ENCODE peak calls at places on chromosome 19, in nine cellular contexts. F is dorsolateral prefrontal cortex, W is cardiac fibroblast, S is tibial artery, L is suprapubic skin, T is foreskin fibroblast, D is BE2C, C is heart left ventricle, N is fibroblast of mammary gland. H is an unnamed sample.

GRCh38 chr19:6211632-6212402 is 68.0 kb downstream of the MLLT1 start:
- DNase-seq in F (no peak), W (no peak), S (no peak), L (no peak), T (no peak), D (no peak), C (no peak), N (no peak), H (no peak)

GRCh38 chr19:35977446-35978222 is 17.4 kb upstream of the SDHAF1 start:
- DNase-seq in F (no peak), W (no peak), S (no peak), L (no peak), T (no peak), D (peak; percentile 75), C (no peak), N (no peak), H (no peak)

GRCh38 chr19:5703819-5704818 is 14.0 kb downstream of the RPL36 start:
- DNase-seq in F (no peak), W (no peak), S (no peak), L (no peak), T (no peak), D (no peak), C (no peak), N (no peak), H (no peak)

GRCh38 chr19:4442846-4443146 is 14.8 kb downstream of the UBXN6 start:
- DNase-seq in F (no peak), W (no peak), S (no peak), L (no peak), T (no peak), D (no peak), C (no peak), N (no peak), H (no peak)

GRCh38 chr19:43797118-43797517 is 5.1 kb downstream of the LYPD5 start:
- DNase-seq in F (no peak), W (no peak), S (peak; percentile 32), L (no peak), T (no peak), D (no peak), C (no peak), N (no peak), H (no peak)

GRCh38 chr19:6988257-6988656 is 33.0 kb downstream of the MBD3L2B start:
- DNase-seq in F (no peak), W (no peak), S (no peak), L (no peak), T (no peak), D (no peak), C (no peak), N (no peak), H (no peak)

GRCh38 chr19:46984077-46985010 is 35.3 kb upstream of the NPAS1 start:
- DNase-seq in F (no peak), W (peak; percentile 91), S (no peak), L (no peak), T (peak; percentile 83), D (peak; percentile 48), C (no peak), N (peak; percentile 86), H (peak; percentile 91)

GRCh38 chr19:52542984-52543664 is 15.7 kb downstream of the ZNF808 start:
- DNase-seq in F (no peak), W (peak; percentile 21), S (no peak), L (no peak), T (no peak), D (no peak), C (no peak), N (no peak), H (no peak)

GRCh38 chr19:57830071-57830602 is at the start of gene ZNF587B:
- DNase-seq in F (peak; percentile 82), W (peak; percentile 89), S (peak; percentile 78), L (no peak), T (peak; percentile 80), D (peak; percentile 52), C (peak; percentile 76), N (peak; percentile 57), H (no peak)

DNA sequence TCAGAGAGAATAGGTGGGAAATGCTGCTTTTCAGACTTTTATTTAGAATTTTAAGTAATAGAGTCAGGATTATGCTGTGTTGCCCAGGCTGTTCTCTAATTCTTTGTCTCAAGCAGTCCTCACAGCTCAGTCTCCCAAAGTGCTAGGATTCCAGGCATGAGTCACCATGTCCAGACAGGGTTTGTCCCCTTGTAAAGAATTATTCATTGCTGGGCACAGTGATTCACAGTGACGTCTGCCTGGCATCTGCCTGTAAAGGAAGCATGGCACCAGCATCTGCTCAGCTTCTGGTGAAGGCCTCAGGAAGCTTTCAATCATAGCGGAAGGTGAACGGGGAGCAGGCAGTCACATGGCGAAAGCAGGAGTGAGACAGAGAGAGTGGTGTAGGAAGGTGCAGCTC is 17.7 kb downstream of the ZNF763 start:
- DNase-seq in F (no peak), W (peak; percentile 67), S (no peak), L (no peak), T (peak; percentile 62), D (no peak), C (no peak), N (peak; percentile 19), H (no peak)
- H3K4me3 ChIP-seq in F (no peak overlapping the region), W (no peak overlapping the region), S (no peak overlapping the region), L (no peak overlapping the region), T (no peak overlapping the region), D (no peak overlapping the region), C (no peak overlapping the region), N (no peak overlapping the region), H (no peak overlapping the region)

DNA sequence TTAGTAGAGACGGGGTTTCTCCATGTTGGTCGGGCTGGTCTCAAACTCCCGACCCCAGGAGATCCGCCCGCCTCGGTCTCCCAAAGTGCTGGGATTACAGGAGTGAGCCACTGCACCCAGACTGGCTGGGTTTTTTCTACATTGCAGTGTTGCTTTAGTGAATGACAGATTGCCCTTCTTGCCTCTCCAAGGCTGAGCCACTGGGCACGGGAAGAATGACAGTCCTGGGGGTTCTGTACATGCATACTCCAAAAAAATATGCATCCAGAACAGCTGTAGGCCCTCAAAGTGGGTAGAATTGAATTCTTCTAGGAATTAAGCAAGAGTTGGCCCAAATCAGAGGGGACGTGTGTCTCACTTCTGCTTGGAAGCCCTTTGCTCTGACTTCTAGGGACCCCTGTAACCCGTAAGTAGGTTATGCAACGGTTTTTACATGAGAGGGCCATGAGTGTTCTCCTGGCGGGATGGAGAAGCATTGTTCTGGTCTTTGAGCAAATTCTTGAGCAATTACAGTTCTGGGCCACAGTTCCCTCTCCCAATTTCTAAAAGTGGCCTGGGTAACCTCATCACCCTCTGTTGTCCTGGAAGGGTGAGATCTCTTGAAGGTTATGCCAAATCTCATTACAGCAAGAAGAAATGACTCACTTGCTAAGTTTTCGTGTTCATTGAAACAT is 3.6 kb downstream of the ACTN4 start:
- DNase-seq in F (no peak), W (peak; percentile 98), S (no peak), L (no peak), T (peak; percentile 92), D (no peak), C (no peak), N (peak; percentile 98), H (peak; percentile 95)
- TF ChIP-seq CTCF in F (no peak), W (peak; percentile 4), S (peak; percentile 38), L (no peak), T (no peak), D (no peak), C (no peak), N (peak; percentile 7), H (peak; percentile 28)

DNA sequence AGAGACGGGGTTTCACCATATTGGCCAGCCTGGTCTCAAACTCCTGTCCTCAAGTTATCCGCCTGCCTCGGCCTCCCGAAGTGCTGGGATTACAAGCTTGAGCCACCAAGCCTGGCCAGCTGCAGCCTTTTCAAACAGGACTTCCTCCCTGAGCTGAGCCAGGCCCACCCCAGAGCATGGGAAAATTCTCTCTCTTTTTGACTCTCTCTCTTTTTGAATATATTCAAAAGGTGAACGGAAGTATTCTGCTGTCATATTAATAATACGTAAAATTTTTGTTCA is 539 bp upstream of the ZNF506 start:
- DNase-seq in F (no peak), W (no peak), S (no peak), L (no peak), T (peak; percentile 2), D (peak; percentile 13), C (no peak), N (peak; percentile 1), H (peak; percentile 0)
- H3K4me3 ChIP-seq in F (peak overlapping the region; percentile 88), W (peak overlapping the region; percentile 72), S (peak overlapping the region; percentile 70), L (peak overlapping the region; percentile 68), T (peak overlapping the region; percentile 63), D (peak overlapping the region; percentile 96), C (peak overlapping the region; percentile 90), N (peak overlapping the region; percentile 86), H (peak overlapping the region; percentile 86)

DNA sequence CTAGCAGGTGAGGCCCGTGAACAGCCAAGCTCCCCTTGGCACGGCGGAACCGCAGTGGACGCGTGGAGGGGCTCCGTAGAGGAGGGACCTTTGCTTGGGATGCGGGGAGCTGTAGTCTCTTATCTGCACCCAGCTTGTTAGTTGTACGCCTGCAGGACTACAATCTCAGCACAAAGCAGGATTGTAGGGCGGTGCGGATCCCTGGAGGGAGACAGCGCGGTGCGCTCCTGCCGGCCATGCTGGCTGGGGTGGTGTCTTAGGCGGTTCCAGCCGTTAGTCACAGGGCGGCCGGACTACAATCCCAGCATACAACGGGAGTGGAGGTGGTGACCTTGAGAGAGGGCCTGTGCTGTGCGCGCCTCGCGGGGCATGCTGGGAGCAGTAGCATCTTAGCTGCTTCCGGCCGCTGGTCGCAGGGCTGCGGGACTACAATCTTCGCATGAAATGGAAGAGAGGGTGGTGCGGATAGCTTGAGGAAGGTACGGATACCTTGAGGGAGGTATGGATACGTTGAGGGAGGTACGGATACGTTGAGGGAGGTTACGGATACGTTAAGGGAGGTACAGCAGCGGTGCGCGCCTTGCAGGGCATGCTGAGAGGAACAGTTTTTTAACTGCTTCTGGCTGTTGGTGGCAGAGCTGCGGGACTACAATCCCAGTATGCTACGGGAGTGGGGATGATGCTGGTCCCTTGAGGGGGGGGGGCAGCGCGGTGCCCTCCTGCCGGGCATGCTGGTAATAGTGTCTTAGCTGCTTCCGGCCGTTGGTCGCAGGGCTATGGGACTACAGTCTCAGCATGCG is 1419.1 kb downstream of the UQCRFS1 start:
- DNase-seq in F (peak; percentile 97), W (peak; percentile 96), S (peak; percentile 96), L (peak; percentile 96), T (peak; percentile 98), D (peak; percentile 95), C (peak; percentile 93), N (peak; percentile 93), H (peak; percentile 93)
- TF ChIP-seq CTCF in F (peak; percentile 14), W (no peak), S (no peak), L (no peak), T (no peak), D (no peak), C (no peak), N (no peak), H (no peak)

DNA sequence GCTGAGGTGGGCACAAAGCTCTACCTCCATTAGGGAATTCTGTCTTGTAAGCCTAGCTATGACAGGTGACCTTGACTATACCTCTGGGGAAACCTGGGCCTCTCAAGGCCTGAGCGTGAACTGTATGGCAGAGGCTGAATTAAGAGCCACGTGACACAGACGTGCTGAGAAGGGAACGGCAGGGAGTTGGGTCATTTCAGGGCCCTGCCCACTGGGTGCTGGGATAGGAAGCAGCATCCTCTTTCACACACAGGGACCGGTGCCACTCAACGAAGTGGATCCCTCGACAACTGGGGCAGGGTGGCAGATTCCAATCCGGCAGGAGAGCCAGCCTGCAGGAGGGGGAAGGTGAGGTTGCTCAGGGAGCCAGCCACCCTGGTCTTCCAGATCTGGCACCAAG is 9.2 kb downstream of the ASF1B start:
- DNase-seq in F (no peak), W (no peak), S (no peak), L (no peak), T (no peak), D (no peak), C (peak; percentile 50), N (no peak), H (no peak)
- H3K4me3 ChIP-seq in F (no peak overlapping the region), W (no peak overlapping the region), S (no peak overlapping the region), L (no peak overlapping the region), T (no peak overlapping the region), D (no peak overlapping the region), C (no peak overlapping the region), N (no peak overlapping the region), H (no peak overlapping the region)

H was measured in AG10803.